ENCODE peak calls at places on chromosome 4, in five cellular contexts. G is amygdala, S is GM18507, U is T-helper 2 cell, M is astrocyte. X is an unnamed sample.

GRCh38 chr4:79353075-79353474 is 27.2 kb upstream of the NAA11 start:
- DNase-seq in G (no peak), S (no peak), U (no peak), M (no peak), X (no peak)

GRCh38 chr4:60884545-60884944 is 315.6 kb upstream of the ADGRL3 start:
- DNase-seq in G (no peak), S (no peak), U (no peak), M (peak; percentile 14), X (no peak)

GRCh38 chr4:80336582-80336981 is 1.1 kb downstream of the CFAP299 start:
- DNase-seq in G (no peak), S (no peak), U (no peak), M (peak; percentile 33), X (no peak)

GRCh38 chr4:25098964-25099843 is 61.0 kb downstream of the SEPSECS start:
- DNase-seq in G (no peak), S (no peak), U (no peak), M (peak; percentile 69), X (no peak)

GRCh38 chr4:61638600-61638999 is 438.5 kb downstream of the ADGRL3 start:
- DNase-seq in G (no peak), S (no peak), U (no peak), M (peak; percentile 66), X (no peak)

GRCh38 chr4:173281001-173281400 is 53.2 kb downstream of the HMGB2 start:
- DNase-seq in G (no peak), S (no peak), U (no peak), M (no peak), X (no peak)

GRCh38 chr4:37745946-37746345 is 59.8 kb upstream of the RELL1 start:
- DNase-seq in G (no peak), S (no peak), U (no peak), M (no peak), X (no peak)

GRCh38 chr4:145034727-145035211 is 63.2 kb downstream of the ANAPC10 start:
- DNase-seq in G (no peak), S (no peak), U (no peak), M (peak; percentile 84), X (no peak)

GRCh38 chr4:10403633-10404445 is 53.4 kb downstream of the ZNF518B start:
- DNase-seq in G (peak; percentile 29), S (no peak), U (no peak), M (peak; percentile 2), X (no peak)

GRCh38 chr4:84028340-84028739 is 470.8 kb downstream of the NKX6-1 start:
- DNase-seq in G (no peak), S (no peak), U (no peak), M (no peak), X (no peak)

GRCh38 chr4:42627887-42628646 is 28.8 kb downstream of the ATP8A1 start:
- DNase-seq in G (peak; percentile 75), S (peak; percentile 36), U (no peak), M (no peak), X (peak; percentile 91)

GRCh38 chr4:23932935-23933334 is 43.1 kb upstream of the PPARGC1A start:
- DNase-seq in G (no peak), S (no peak), U (no peak), M (peak; percentile 67), X (no peak)

GRCh38 chr4:25271866-25272265 is 38.0 kb downstream of the PI4K2B start:
- DNase-seq in G (no peak), S (no peak), U (no peak), M (no peak), X (no peak)

GRCh38 chr4:96912731-96913130 is 1072.8 kb downstream of the PDHA2 start:
- DNase-seq in G (no peak), S (no peak), U (no peak), M (no peak), X (no peak)

GRCh38 chr4:108852691-108853090 is 89.8 kb upstream of the ETNPPL start:
- DNase-seq in G (no peak), S (no peak), U (no peak), M (no peak), X (no peak)

X was measured in GM12864.